ENCODE peak calls at places on chromosomes 16 and 17, in six cellular contexts. One of them, this sample, is unnamed.

GRCh38 chr17:44599298-44600175 is 42.3 kb downstream of the FZD2 start:
- DNase-seq in A549: peak; percentile 93
- DNase-seq in HepG2: no peak
- DNase-seq in H1: no peak
- DNase-seq in K562: peak; percentile 35
- DNase-seq in GM12878: no peak
- DNase-seq in this sample: no peak

GRCh38 chr16:23847938-23848337 is 12.2 kb downstream of the PRKCB start:
- DNase-seq in A549: no peak
- DNase-seq in HepG2: no peak
- DNase-seq in H1: no peak
- DNase-seq in K562: no peak
- DNase-seq in GM12878: no peak
- DNase-seq in this sample: no peak

GRCh38 chr17:33267279-33267790 is 25.8 kb downstream of the ASIC2 start:
- DNase-seq in A549: peak; percentile 71
- DNase-seq in HepG2: no peak
- DNase-seq in H1: no peak
- DNase-seq in K562: no peak
- DNase-seq in GM12878: no peak
- DNase-seq in this sample: no peak

GRCh38 chr17:48374650-48375230 is 55.3 kb downstream of the SKAP1 start:
- DNase-seq in A549: peak; percentile 74
- DNase-seq in HepG2: peak; percentile 49
- DNase-seq in H1: peak; percentile 74
- DNase-seq in K562: peak; percentile 58
- DNase-seq in GM12878: no peak
- DNase-seq in this sample: peak; percentile 24

GRCh38 chr17:61250335-61250890 is 149.2 kb upstream of the TBX2 start:
- DNase-seq in A549: peak; percentile 35
- DNase-seq in HepG2: no peak
- DNase-seq in H1: no peak
- DNase-seq in K562: no peak
- DNase-seq in GM12878: no peak
- DNase-seq in this sample: no peak

GRCh38 chr17:3924421-3925350 is 8.4 kb upstream of the P2RX1 start:
- DNase-seq in A549: no peak
- DNase-seq in HepG2: no peak
- DNase-seq in H1: no peak
- DNase-seq in K562: no peak
- DNase-seq in GM12878: no peak
- DNase-seq in this sample: peak; percentile 59

GRCh38 chr16:75097191-75097761 is 19.3 kb downstream of the LDHD start:
- DNase-seq in A549: no peak
- DNase-seq in HepG2: no peak
- DNase-seq in H1: no peak
- DNase-seq in K562: no peak
- DNase-seq in GM12878: no peak
- DNase-seq in this sample: no peak

GRCh38 chr17:48187867-48188608 is 80.5 kb downstream of the SNX11 start:
- DNase-seq in A549: no peak
- DNase-seq in HepG2: no peak
- DNase-seq in H1: no peak
- DNase-seq in K562: no peak
- DNase-seq in GM12878: no peak
- DNase-seq in this sample: no peak

GRCh38 chr16:80631581-80631980 is 90.8 kb downstream of the DYNLRB2 start:
- DNase-seq in A549: no peak
- DNase-seq in HepG2: no peak
- DNase-seq in H1: no peak
- DNase-seq in K562: no peak
- DNase-seq in GM12878: no peak
- DNase-seq in this sample: no peak

GRCh38 chr17:40707720-40708119 is 4.2 kb upstream of the KRT24 start:
- DNase-seq in A549: peak; percentile 49
- DNase-seq in HepG2: peak; percentile 33
- DNase-seq in H1: no peak
- DNase-seq in K562: no peak
- DNase-seq in GM12878: no peak
- DNase-seq in this sample: no peak

GRCh38 chr17:40317880-40318834 is 9.2 kb downstream of the RARA start:
- DNase-seq in A549: peak; percentile 98
- DNase-seq in HepG2: peak; percentile 91
- DNase-seq in H1: peak; percentile 88
- DNase-seq in K562: peak; percentile 99
- DNase-seq in GM12878: peak; percentile 79
- DNase-seq in this sample: peak; percentile 99

GRCh38 chr17:3918372-3919122 is 2.3 kb upstream of the P2RX1 start:
- DNase-seq in A549: no peak
- DNase-seq in HepG2: no peak
- DNase-seq in H1: no peak
- DNase-seq in K562: no peak
- DNase-seq in GM12878: no peak
- DNase-seq in this sample: peak; percentile 58

GRCh38 chr17:73802314-73802713 is 158.1 kb upstream of the SDK2 start:
- DNase-seq in A549: no peak
- DNase-seq in HepG2: peak; percentile 73
- DNase-seq in H1: no peak
- DNase-seq in K562: no peak
- DNase-seq in GM12878: no peak
- DNase-seq in this sample: no peak

GRCh38 chr16:70574595-70575271 is 51.1 kb downstream of the SF3B3 start:
- DNase-seq in A549: no peak
- DNase-seq in HepG2: no peak
- DNase-seq in H1: no peak
- DNase-seq in K562: no peak
- DNase-seq in GM12878: no peak
- DNase-seq in this sample: no peak

GRCh38 chr16:31696968-31697743 is 169.5 kb downstream of the AHSP start:
- DNase-seq in A549: peak; percentile 42
- DNase-seq in HepG2: peak; percentile 64
- DNase-seq in H1: no peak
- DNase-seq in K562: peak; percentile 44
- DNase-seq in GM12878: no peak
- DNase-seq in this sample: peak; percentile 76

GRCh38 chr17:81635431-81635830 is 1.5 kb downstream of the NPLOC4 start:
- DNase-seq in A549: no peak
- DNase-seq in HepG2: no peak
- DNase-seq in H1: no peak
- DNase-seq in K562: no peak
- DNase-seq in GM12878: no peak
- DNase-seq in this sample: no peak

GRCh38 chr16:58299757-58300349 is 5.0 kb upstream of the PRSS54 start:
- DNase-seq in A549: peak; percentile 12
- DNase-seq in HepG2: peak; percentile 26
- DNase-seq in H1: peak; percentile 69
- DNase-seq in K562: peak; percentile 48
- DNase-seq in GM12878: no peak
- DNase-seq in this sample: no peak

GRCh38 chr17:8005951-8006730 is 3.7 kb downstream of the GUCY2D start:
- DNase-seq in A549: peak; percentile 64
- DNase-seq in HepG2: no peak
- DNase-seq in H1: no peak
- DNase-seq in K562: peak; percentile 77
- DNase-seq in GM12878: no peak
- DNase-seq in this sample: peak; percentile 57

GRCh38 chr17:16255481-16255901 is 38.5 kb downstream of the PIGL start:
- DNase-seq in A549: no peak
- DNase-seq in HepG2: peak; percentile 22
- DNase-seq in H1: no peak
- DNase-seq in K562: no peak
- DNase-seq in GM12878: no peak
- DNase-seq in this sample: no peak

GRCh38 chr16:14600164-14600563 is 29.9 kb downstream of the PARN start:
- DNase-seq in A549: peak; percentile 59
- DNase-seq in HepG2: peak; percentile 23
- DNase-seq in H1: no peak
- DNase-seq in K562: peak; percentile 48
- DNase-seq in GM12878: no peak
- DNase-seq in this sample: peak; percentile 24

GRCh38 chr16:74862743-74863244 is 88.2 kb upstream of the FA2H start:
- DNase-seq in A549: peak; percentile 63
- DNase-seq in HepG2: peak; percentile 66
- DNase-seq in H1: no peak
- DNase-seq in K562: peak; percentile 73
- DNase-seq in GM12878: peak; percentile 45
- DNase-seq in this sample: peak; percentile 71

GRCh38 chr17:35449371-35449931 is 885 bp upstream of the SLFN13 start:
- DNase-seq in A549: no peak
- DNase-seq in HepG2: no peak
- DNase-seq in H1: peak; percentile 70
- DNase-seq in K562: no peak
- DNase-seq in GM12878: no peak
- DNase-seq in this sample: peak; percentile 11
- TF ChIP-seq MAX in A549: no peak
- TF ChIP-seq MAX in HepG2: no peak
- TF ChIP-seq MAX in H1: no peak
- TF ChIP-seq MAX in K562: no peak
- TF ChIP-seq MAX in GM12878: peak; percentile 42
- TF ChIP-seq MAX in this sample: no peak

DNA sequence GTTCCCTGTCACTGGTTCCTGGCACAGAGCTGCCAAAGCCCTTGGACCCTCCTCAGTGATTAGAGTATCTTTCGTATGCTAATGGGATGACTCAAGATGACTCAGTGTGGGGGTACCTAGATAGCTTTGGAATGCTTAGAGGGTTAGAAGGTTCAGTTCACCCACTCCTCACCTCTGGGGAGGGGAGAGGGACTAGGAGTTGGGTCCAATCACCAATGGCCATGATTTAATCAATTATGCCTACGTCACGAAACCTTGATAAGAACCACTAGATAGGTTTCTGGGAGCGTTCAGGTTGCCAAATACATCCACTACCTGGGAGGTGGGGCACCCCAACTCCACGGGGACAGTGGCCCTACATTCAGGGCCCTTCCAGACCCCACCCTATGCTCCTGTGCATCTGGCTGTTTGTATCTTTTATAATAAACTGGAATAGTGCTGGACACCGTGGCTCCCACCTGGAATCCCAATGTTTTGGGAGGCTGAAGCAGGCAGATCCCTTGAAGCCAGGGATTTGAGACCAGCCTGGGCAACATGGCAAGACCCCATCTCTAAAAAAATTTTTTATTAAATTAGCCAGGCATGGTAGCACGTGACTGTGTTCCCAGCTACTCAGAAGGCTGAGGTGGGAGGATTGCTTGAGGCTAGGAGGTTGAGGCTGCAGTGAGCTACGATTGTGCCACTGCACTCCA is 29.2 kb upstream of the LITAF start:
- DNase-seq in A549: no peak
- DNase-seq in HepG2: peak; percentile 56
- DNase-seq in H1: no peak
- DNase-seq in K562: no peak
- DNase-seq in GM12878: no peak
- DNase-seq in this sample: no peak
- H3K4me1 ChIP-seq in A549: peaks cover 41% of the 10 kb centered on the region
- H3K4me1 ChIP-seq in HepG2: peaks cover 48% of the 10 kb centered on the region
- H3K4me1 ChIP-seq in H1: peaks cover 11% of the 10 kb centered on the region
- H3K4me1 ChIP-seq in K562: peaks cover 35% of the 10 kb centered on the region
- H3K4me1 ChIP-seq in GM12878: peaks cover 23% of the 10 kb centered on the region
- H3K4me1 ChIP-seq in this sample: no peaks in the 10 kb centered on the region

GRCh38 chr17:17693253-17693954 is 12.1 kb downstream of the RAI1 start:
- DNase-seq in A549: peak; percentile 70
- DNase-seq in HepG2: peak; percentile 88
- DNase-seq in H1: no peak
- DNase-seq in K562: no peak
- DNase-seq in GM12878: no peak
- DNase-seq in this sample: peak; percentile 78
- TF ChIP-seq RFX5 in A549: no peak
- TF ChIP-seq RFX5 in HepG2: no peak
- TF ChIP-seq RFX5 in H1: no peak
- TF ChIP-seq RFX5 in K562: no peak
- TF ChIP-seq RFX5 in GM12878: no peak
- TF ChIP-seq RFX5 in this sample: no peak

DNA sequence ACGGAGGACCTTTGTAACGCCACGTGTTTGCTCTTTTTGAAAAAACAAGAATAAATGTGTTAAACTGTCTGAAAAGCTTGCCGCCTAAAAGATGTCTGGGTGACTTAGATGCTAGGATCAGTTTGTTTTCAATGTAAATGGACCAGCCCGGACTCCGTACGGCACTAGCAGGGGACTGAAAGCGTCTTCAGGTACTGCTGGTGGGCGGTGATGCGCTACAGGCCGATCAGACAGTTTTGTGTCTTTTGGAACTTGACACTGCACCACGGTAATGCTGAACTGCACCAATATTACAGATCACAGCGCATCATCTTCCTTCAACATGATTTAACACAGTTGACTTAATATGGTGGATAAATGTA is 721 bp upstream of the MBTPS1 start:
- DNase-seq in A549: peak; percentile 45
- DNase-seq in HepG2: no peak
- DNase-seq in H1: no peak
- DNase-seq in K562: no peak
- DNase-seq in GM12878: no peak
- DNase-seq in this sample: peak; percentile 57
- TF ChIP-seq MAX in A549: no peak
- TF ChIP-seq MAX in HepG2: no peak
- TF ChIP-seq MAX in H1: peak; percentile 36
- TF ChIP-seq MAX in K562: peak; percentile 1
- TF ChIP-seq MAX in GM12878: no peak
- TF ChIP-seq MAX in this sample: no peak

This sample was measured in SK-N-SH.